ENCODE peak calls at places on chromosomes 7 and 10, in ten cellular contexts. E, U, O, Q, B, D, C, T, K and G are unnamed samples. For H3K4me1, the result is how much of the 10 kb centered on the place peaks cover.

GRCh38 chr7:36037121-36037662 is 115.9 kb upstream of the EEPD1 start:
- DNase-seq in E (peak), U (no peak), O (peak), Q (no peak), B (no peak), D (peak), C (peak), T (peak), K (peak), G (no peak)

GRCh38 chr10:5165738-5166137 is 19.2 kb downstream of the AKR1C8 start:
- DNase-seq in E (no peak), U (no peak), O (no peak), Q (no peak), B (no peak), D (no peak), C (no peak), T (peak), K (no peak), G (no peak)

GRCh38 chr10:61822781-61823230 is 78.7 kb upstream of the ARID5B start:
- DNase-seq in E (no peak), U (no peak), O (no peak), Q (no peak), B (no peak), D (no peak), C (no peak), T (peak), K (no peak), G (no peak)

GRCh38 chr7:106841896-106842390 is 23.1 kb upstream of the PIK3CG start:
- DNase-seq in E (no peak), U (no peak), O (no peak), Q (no peak), B (no peak), D (no peak), C (no peak), T (no peak), K (no peak), G (no peak)

GRCh38 chr7:85172530-85172941 is 14.3 kb downstream of the SEMA3D start:
- DNase-seq in E (peak), U (no peak), O (no peak), Q (no peak), B (no peak), D (no peak), C (no peak), T (peak), K (no peak), G (no peak)

GRCh38 chr10:35089641-35090161 is 440 bp downstream of the CUL2 start:
- DNase-seq in E (no peak), U (no peak), O (no peak), Q (no peak), B (peak), D (no peak), C (peak), T (peak), K (no peak), G (no peak)

GRCh38 chr10:52436664-52437063 is 122.6 kb downstream of the DKK1 start:
- DNase-seq in E (no peak), U (no peak), O (no peak), Q (no peak), B (no peak), D (no peak), C (no peak), T (peak), K (no peak), G (no peak)

GRCh38 chr10:132487241-132488135 is 50.1 kb upstream of the INPP5A start:
- DNase-seq in E (no peak), U (no peak), O (no peak), Q (peak), B (peak), D (no peak), C (no peak), T (no peak), K (no peak), G (peak)

GRCh38 chr10:62734781-62735463 is 69.6 kb upstream of the ADO start:
- DNase-seq in E (no peak), U (no peak), O (no peak), Q (no peak), B (no peak), D (no peak), C (no peak), T (no peak), K (no peak), G (no peak)

GRCh38 chr7:121079425-121080169 is 91.1 kb downstream of the CPED1 start:
- DNase-seq in E (no peak), U (peak), O (no peak), Q (no peak), B (no peak), D (no peak), C (no peak), T (peak), K (no peak), G (no peak)

GRCh38 chr10:86721232-86721631 is 35.2 kb upstream of the BMPR1A start:
- DNase-seq in E (no peak), U (no peak), O (no peak), Q (no peak), B (no peak), D (no peak), C (no peak), T (no peak), K (no peak), G (no peak)

GRCh38 chr7:123632808-123633207 is 22.9 kb upstream of the LMOD2 start:
- DNase-seq in E (no peak), U (no peak), O (no peak), Q (no peak), B (no peak), D (no peak), C (no peak), T (no peak), K (no peak), G (no peak)

GRCh38 chr10:71799785-71800453 is 26.6 kb upstream of the VSIR start:
- DNase-seq in E (no peak), U (no peak), O (peak), Q (no peak), B (peak), D (no peak), C (no peak), T (no peak), K (no peak), G (no peak)

GRCh38 chr10:3424102-3424803 is 251.7 kb upstream of the PITRM1 start:
- DNase-seq in E (peak), U (no peak), O (peak), Q (no peak), B (no peak), D (no peak), C (peak), T (no peak), K (peak), G (no peak)

GRCh38 chr7:151426486-151426905 is 13.4 kb downstream of the CRYGN start:
- DNase-seq in E (peak), U (no peak), O (peak), Q (no peak), B (no peak), D (peak), C (peak), T (peak), K (no peak), G (peak)

GRCh38 chr7:16051561-16052280 is 365.2 kb upstream of the MEOX2 start:
- DNase-seq in E (no peak), U (no peak), O (no peak), Q (no peak), B (no peak), D (no peak), C (no peak), T (peak), K (no peak), G (no peak)

GRCh38 chr10:130074639-130075038 is 36.0 kb downstream of the C10orf143 start:
- DNase-seq in E (no peak), U (no peak), O (no peak), Q (no peak), B (no peak), D (no peak), C (no peak), T (no peak), K (no peak), G (no peak)

GRCh38 chr7:37354661-37355131 is 94.0 kb downstream of the ELMO1 start:
- DNase-seq in E (peak), U (no peak), O (peak), Q (peak), B (peak), D (peak), C (peak), T (no peak), K (peak), G (no peak)

GRCh38 chr10:119981826-119982225 is 89.3 kb downstream of the SEC23IP start:
- DNase-seq in E (no peak), U (no peak), O (no peak), Q (no peak), B (no peak), D (no peak), C (no peak), T (no peak), K (no peak), G (no peak)

GRCh38 chr7:147879116-147879750 is 711.3 kb upstream of the C7orf33 start:
- DNase-seq in E (no peak), U (no peak), O (no peak), Q (no peak), B (no peak), D (no peak), C (no peak), T (no peak), K (no peak), G (no peak)

GRCh38 chr7:116859323-116859722 is 3.1 kb upstream of the CAPZA2 start:
- DNase-seq in E (no peak), U (no peak), O (no peak), Q (no peak), B (no peak), D (no peak), C (no peak), T (peak), K (no peak), G (no peak)

GRCh38 chr7:130845581-130846085 is 111.6 kb upstream of the KLF14 start:
- DNase-seq in E (no peak), U (no peak), O (no peak), Q (no peak), B (no peak), D (no peak), C (no peak), T (peak), K (no peak), G (no peak)

GRCh38 chr10:8721641-8722040 is 667.2 kb downstream of the GATA3 start:
- DNase-seq in E (no peak), U (no peak), O (no peak), Q (no peak), B (no peak), D (no peak), C (no peak), T (no peak), K (no peak), G (no peak)

GRCh38 chr7:24891173-24891787 is 88.7 kb downstream of the OSBPL3 start:
- DNase-seq in E (no peak), U (no peak), O (no peak), Q (no peak), B (no peak), D (no peak), C (no peak), T (no peak), K (no peak), G (no peak)

GRCh38 chr7:56083150-56083785 is 9.5 kb downstream of the PHKG1 start:
- DNase-seq in E (peak), U (no peak), O (no peak), Q (peak), B (peak), D (no peak), C (peak), T (no peak), K (peak), G (peak)

GRCh38 chr7:149067869-149068268 is 22.6 kb downstream of the ZNF786 start:
- DNase-seq in E (no peak), U (no peak), O (no peak), Q (no peak), B (no peak), D (no peak), C (no peak), T (no peak), K (no peak), G (no peak)

DNA sequence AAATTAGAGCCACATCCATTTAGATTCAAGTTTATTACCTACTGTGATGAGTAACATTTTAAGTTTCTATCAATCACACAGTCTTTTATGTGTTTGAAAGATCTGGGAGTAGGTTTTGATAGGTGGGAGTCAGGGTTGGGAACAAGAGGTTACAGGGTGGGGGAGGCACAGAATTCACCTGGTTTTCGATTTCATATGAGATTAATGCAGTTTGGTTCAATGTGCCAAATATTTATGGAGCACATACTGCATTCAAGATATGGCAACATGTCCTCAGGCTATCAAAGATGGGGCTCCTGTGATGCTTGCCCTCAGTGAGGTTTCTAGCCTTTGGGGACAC is 564.1 kb downstream of the SUGCT start:
- DNase-seq in E (no peak), U (no peak), O (no peak), Q (no peak), B (no peak), D (no peak), C (no peak), T (no peak), K (no peak), G (no peak)
- H3K27ac ChIP-seq in E (no peak), U (no peak), O (no peak), Q (no peak), B (no peak), D (no peak), C (no peak), T (no peak), K (no peak), G (no peak)

GRCh38 chr10:114471906-114472873 is 67.9 kb upstream of the AFAP1L2 start:
- DNase-seq in E (no peak), U (peak), O (peak), Q (no peak), B (no peak), D (no peak), C (no peak), T (no peak), K (peak), G (no peak)
- H3K4me1 ChIP-seq in E (under half), U (half or more), O (under half), Q (under half), B (under half), D (under half), C (under half), T (under half), K (under half), G (under half)

GRCh38 chr7:119320316-119320715 is 952.7 kb upstream of the KCND2 start:
- DNase-seq in E (no peak), U (no peak), O (no peak), Q (no peak), B (no peak), D (no peak), C (no peak), T (no peak), K (no peak), G (no peak)
- TF ChIP-seq CTCF in E (no peak), U (no peak), O (no peak), Q (no peak), B (no peak), D (no peak), C (no peak), T (no peak), K (no peak), G (no peak)

DNA sequence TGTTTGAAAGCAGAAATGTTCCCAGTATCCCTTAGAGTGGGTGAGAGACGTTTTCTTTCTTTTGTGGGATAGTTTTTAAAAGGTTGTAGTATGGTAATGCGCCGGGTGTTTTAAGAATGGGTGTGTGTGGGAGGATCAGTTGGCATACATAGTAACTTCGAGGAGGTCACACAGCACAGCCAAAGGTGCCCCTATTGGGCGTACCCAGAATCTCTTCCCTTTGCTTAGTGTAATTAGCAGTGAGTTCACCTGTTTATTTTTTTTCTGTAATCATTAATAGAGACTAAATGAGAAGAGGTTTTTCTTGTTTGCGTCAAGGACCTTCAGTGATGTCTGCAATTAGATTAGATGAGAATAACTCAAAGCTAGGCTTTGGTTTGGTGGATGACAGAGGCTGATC is 1.5 kb downstream of the PLEKHA8 start:
- DNase-seq in E (no peak), U (no peak), O (peak), Q (no peak), B (no peak), D (no peak), C (no peak), T (no peak), K (no peak), G (no peak)
- H3K27ac ChIP-seq in E (peak), U (peak), O (peak), Q (no peak), B (peak), D (peak), C (no peak), T (no peak), K (peak), G (no peak)

GRCh38 chr10:118914626-118915025 is 114.9 kb upstream of the NANOS1 start:
- DNase-seq in E (no peak), U (no peak), O (no peak), Q (no peak), B (no peak), D (no peak), C (no peak), T (no peak), K (no peak), G (no peak)
- H3K4me1 ChIP-seq in E (under half), U (under half), O (under half), Q (under half), B (under half), D (under half), C (under half), T (under half), K (under half), G (under half)

GRCh38 chr10:47287805-47288204 is 12.2 kb upstream of the GDF10 start:
- DNase-seq in E (no peak), U (no peak), O (no peak), Q (no peak), B (no peak), D (no peak), C (no peak), T (no peak), K (no peak), G (no peak)
- TF ChIP-seq CTCF in E (no peak), U (no peak), O (no peak), Q (no peak), B (no peak), D (no peak), C (no peak), T (no peak), K (no peak), G (no peak)

GRCh38 chr7:47401571-47402570 is 180.0 kb downstream of the TNS3 start:
- DNase-seq in E (peak), U (no peak), O (no peak), Q (peak), B (no peak), D (peak), C (no peak), T (no peak), K (no peak), G (no peak)
- H3K27ac ChIP-seq in E (no peak), U (no peak), O (no peak), Q (no peak), B (peak), D (peak), C (no peak), T (no peak), K (no peak), G (peak)

GRCh38 chr7:39631736-39632304 is 8.4 kb downstream of the RALA start:
- DNase-seq in E (no peak), U (no peak), O (no peak), Q (no peak), B (no peak), D (no peak), C (peak), T (peak), K (no peak), G (no peak)
- H3K4me1 ChIP-seq in E (under half), U (under half), O (under half), Q (under half), B (under half), D (under half), C (under half), T (under half), K (under half), G (under half)

GRCh38 chr7:30022991-30023390 is 3.5 kb downstream of the FKBP14 start:
- DNase-seq in E (no peak), U (no peak), O (no peak), Q (no peak), B (no peak), D (no peak), C (no peak), T (no peak), K (no peak), G (no peak)

GRCh38 chr7:30019960-30020359 is 6.5 kb downstream of the FKBP14 start:
- DNase-seq in E (no peak), U (no peak), O (no peak), Q (no peak), B (no peak), D (no peak), C (no peak), T (peak), K (no peak), G (no peak)

GRCh38 chr7:30020535-30020934 is 6.0 kb downstream of the FKBP14 start:
- DNase-seq in E (no peak), U (no peak), O (no peak), Q (no peak), B (no peak), D (no peak), C (no peak), T (no peak), K (no peak), G (no peak)

GRCh38 chr7:30023524-30023923 is 3.0 kb downstream of the FKBP14 start:
- DNase-seq in E (no peak), U (no peak), O (no peak), Q (no peak), B (no peak), D (no peak), C (no peak), T (no peak), K (no peak), G (no peak)

GRCh38 chr7:30019387-30019786 is 7.1 kb downstream of the FKBP14 start:
- DNase-seq in E (no peak), U (no peak), O (no peak), Q (no peak), B (no peak), D (no peak), C (no peak), T (no peak), K (no peak), G (no peak)
- TF ChIP-seq CTCF in E (no peak), U (no peak), O (no peak), Q (no peak), B (no peak), D (no peak), C (no peak), T (peak), K (no peak), G (no peak)

GRCh38 chr10:80522756-80523363 is 14.8 kb upstream of the SH2D4B start:
- DNase-seq in E (no peak), U (no peak), O (no peak), Q (no peak), B (no peak), D (no peak), C (no peak), T (no peak), K (no peak), G (no peak)

GRCh38 chr10:80518807-80519360 is 18.8 kb upstream of the SH2D4B start:
- DNase-seq in E (no peak), U (no peak), O (no peak), Q (no peak), B (peak), D (no peak), C (no peak), T (no peak), K (no peak), G (no peak)

GRCh38 chr10:80518143-80518806 is 19.4 kb upstream of the SH2D4B start:
- DNase-seq in E (no peak), U (no peak), O (no peak), Q (no peak), B (peak), D (no peak), C (no peak), T (no peak), K (no peak), G (no peak)

GRCh38 chr10:80519936-80520650 is 17.6 kb upstream of the SH2D4B start:
- DNase-seq in E (no peak), U (no peak), O (no peak), Q (no peak), B (peak), D (no peak), C (no peak), T (no peak), K (no peak), G (no peak)

DNA sequence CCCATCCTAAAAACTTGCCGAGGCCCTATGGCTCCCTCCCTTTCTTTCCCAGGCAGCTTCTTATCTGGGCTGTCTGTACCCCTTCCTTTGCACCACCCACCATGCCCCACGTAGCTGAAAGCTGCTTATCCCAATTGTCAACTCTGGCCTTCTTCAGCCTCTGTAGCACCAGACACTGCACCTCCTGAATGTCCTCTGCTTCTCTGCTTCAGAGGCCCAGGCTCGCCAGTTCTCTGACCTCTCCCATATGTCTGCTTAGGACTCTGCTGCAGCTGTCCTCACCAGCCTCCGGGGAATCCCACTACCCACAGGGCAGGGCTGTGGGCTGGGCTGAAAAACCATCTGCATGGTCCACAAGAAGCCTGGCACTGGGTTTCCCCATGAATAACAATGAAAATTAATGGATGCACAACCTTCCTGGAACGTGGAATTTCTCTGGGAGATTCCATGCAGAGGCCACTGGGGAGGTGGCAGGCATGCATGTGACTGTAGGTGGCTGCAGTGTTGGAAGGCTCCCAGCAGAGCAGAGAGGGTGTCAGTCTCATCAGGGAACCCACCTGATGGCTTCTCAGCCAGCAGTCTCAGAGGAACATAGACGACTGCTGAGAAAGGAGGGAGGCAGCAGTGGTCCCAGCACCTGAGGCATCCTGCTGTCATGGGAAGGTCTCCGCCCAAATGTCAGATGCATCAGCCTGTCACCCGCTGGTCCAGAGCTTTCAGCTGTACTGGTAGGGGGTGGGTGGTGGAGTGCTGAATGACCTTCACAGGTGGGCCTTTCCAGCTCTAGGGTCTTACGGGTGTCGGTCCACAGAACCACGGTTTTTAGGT is 16.8 kb upstream of the SH2D4B start:
- DNase-seq in E (no peak), U (no peak), O (no peak), Q (no peak), B (peak), D (no peak), C (no peak), T (no peak), K (no peak), G (no peak)
- H3K27ac ChIP-seq in E (no peak), U (no peak), O (no peak), Q (no peak), B (no peak), D (no peak), C (no peak), T (no peak), K (no peak), G (no peak)